ENCODE peak calls at places on chromosomes 2 and 18, in six cellular contexts. V is transverse colon, D is RWPE1, C is Panc1, A is nephron progenitor cell, E is epithelial cell of esophagus. Y is an unnamed sample.

GRCh38 chr2:156589381-156590079 is 153.4 kb downstream of the GPD2 start:
- DNase-seq in V (peak), D (peak), C (peak), A (no peak), E (peak), Y (no peak)

GRCh38 chr18:12393998-12394397 is 13.7 kb upstream of the PRELID3A start:
- DNase-seq in V (peak), D (no peak), C (no peak), A (no peak), E (peak), Y (no peak)

GRCh38 chr2:206086683-206087350 is 843 bp upstream of the INO80D start:
- DNase-seq in V (no peak), D (no peak), C (no peak), A (no peak), E (no peak), Y (no peak)

GRCh38 chr18:23077493-23078256 is 57.6 kb upstream of the CABLES1 start:
- DNase-seq in V (no peak), D (no peak), C (no peak), A (no peak), E (peak), Y (no peak)

GRCh38 chr18:9109523-9109922 is 7.0 kb downstream of the NDUFV2 start:
- DNase-seq in V (no peak), D (no peak), C (no peak), A (no peak), E (no peak), Y (no peak)

GRCh38 chr2:219399716-219400478 is 12.2 kb upstream of the DNPEP start:
- DNase-seq in V (no peak), D (no peak), C (no peak), A (no peak), E (no peak), Y (no peak)

GRCh38 chr18:8681196-8681595 is 24.2 kb upstream of the MTCL1 start:
- DNase-seq in V (no peak), D (no peak), C (no peak), A (no peak), E (no peak), Y (no peak)

GRCh38 chr2:224882291-224883171 is 159.7 kb downstream of the DOCK10 start:
- DNase-seq in V (no peak), D (peak), C (no peak), A (no peak), E (peak), Y (no peak)

GRCh38 chr2:235854276-235854675 is 313.9 kb downstream of the GBX2 start:
- DNase-seq in V (no peak), D (no peak), C (no peak), A (no peak), E (peak), Y (no peak)

GRCh38 chr2:134120718-134121630 is 132.9 kb upstream of the MGAT5 start:
- DNase-seq in V (peak), D (peak), C (no peak), A (peak), E (peak), Y (peak)

GRCh38 chr2:203583696-203584095 is 48.6 kb upstream of the RAPH1 start:
- DNase-seq in V (peak), D (peak), C (peak), A (no peak), E (peak), Y (no peak)

GRCh38 chr2:166916987-166917386 is 28.7 kb downstream of the XIRP2 start:
- DNase-seq in V (no peak), D (no peak), C (no peak), A (no peak), E (no peak), Y (no peak)

GRCh38 chr2:129849559-129850160 is 129.8 kb upstream of the RAB6C start:
- DNase-seq in V (no peak), D (peak), C (peak), A (peak), E (peak), Y (no peak)

GRCh38 chr2:211085056-211085680 is 528.8 kb downstream of the CPS1 start:
- DNase-seq in V (no peak), D (peak), C (peak), A (no peak), E (peak), Y (no peak)

GRCh38 chr2:18208956-18209355 is 330.5 kb downstream of the KCNS3 start:
- DNase-seq in V (no peak), D (no peak), C (no peak), A (no peak), E (no peak), Y (no peak)

GRCh38 chr2:101967826-101968498 is 23.8 kb upstream of the IL1R2 start:
- DNase-seq in V (no peak), D (no peak), C (no peak), A (no peak), E (no peak), Y (no peak)

GRCh38 chr18:51235011-51235789 is 37.7 kb upstream of the MEX3C start:
- DNase-seq in V (no peak), D (peak), C (no peak), A (no peak), E (peak), Y (peak)

GRCh38 chr2:232689152-232689910 is 7.8 kb upstream of the GIGYF2 start:
- DNase-seq in V (peak), D (no peak), C (no peak), A (no peak), E (no peak), Y (no peak)

GRCh38 chr2:34104601-34105000 is 505.5 kb upstream of the FAM98A start:
- DNase-seq in V (no peak), D (peak), C (peak), A (no peak), E (peak), Y (no peak)

GRCh38 chr18:56083097-56083865 is 495.3 kb upstream of the TCF4 start:
- DNase-seq in V (no peak), D (no peak), C (no peak), A (no peak), E (peak), Y (no peak)

GRCh38 chr2:86292571-86293515 is 44.6 kb downstream of the REEP1 start:
- DNase-seq in V (no peak), D (no peak), C (no peak), A (no peak), E (no peak), Y (no peak)

GRCh38 chr2:237923507-237924163 is 43.2 kb upstream of the UBE2F start:
- DNase-seq in V (peak), D (peak), C (peak), A (peak), E (peak), Y (peak)

GRCh38 chr2:201344663-201345366 is 12.3 kb downstream of the FLACC1 start:
- DNase-seq in V (no peak), D (peak), C (no peak), A (no peak), E (peak), Y (no peak)

GRCh38 chr2:201420442-201421113 is 30.7 kb downstream of the TRAK2 start:
- DNase-seq in V (no peak), D (peak), C (no peak), A (no peak), E (peak), Y (no peak)

GRCh38 chr2:231228974-231229373 is 30.5 kb downstream of the ARMC9 start:
- DNase-seq in V (no peak), D (no peak), C (no peak), A (no peak), E (no peak), Y (no peak)

GRCh38 chr2:227724394-227725039 is at the start of gene SCYGR6:
- DNase-seq in V (no peak), D (no peak), C (no peak), A (no peak), E (no peak), Y (peak)

GRCh38 chr2:73850009-73850408 is 21.2 kb downstream of the STAMBP start:
- DNase-seq in V (no peak), D (no peak), C (no peak), A (no peak), E (no peak), Y (peak)

GRCh38 chr18:76584414-76585310 is 89.6 kb upstream of the ZNF516 start:
- DNase-seq in V (no peak), D (no peak), C (no peak), A (no peak), E (no peak), Y (no peak)

GRCh38 chr2:127859712-127860085 is 1.7 kb upstream of the POLR2D start:
- DNase-seq in V (peak), D (peak), C (no peak), A (peak), E (peak), Y (peak)

GRCh38 chr18:68714356-68714706 is 577 bp downstream of the TMX3 start:
- DNase-seq in V (peak), D (no peak), C (no peak), A (peak), E (peak), Y (peak)

DNA sequence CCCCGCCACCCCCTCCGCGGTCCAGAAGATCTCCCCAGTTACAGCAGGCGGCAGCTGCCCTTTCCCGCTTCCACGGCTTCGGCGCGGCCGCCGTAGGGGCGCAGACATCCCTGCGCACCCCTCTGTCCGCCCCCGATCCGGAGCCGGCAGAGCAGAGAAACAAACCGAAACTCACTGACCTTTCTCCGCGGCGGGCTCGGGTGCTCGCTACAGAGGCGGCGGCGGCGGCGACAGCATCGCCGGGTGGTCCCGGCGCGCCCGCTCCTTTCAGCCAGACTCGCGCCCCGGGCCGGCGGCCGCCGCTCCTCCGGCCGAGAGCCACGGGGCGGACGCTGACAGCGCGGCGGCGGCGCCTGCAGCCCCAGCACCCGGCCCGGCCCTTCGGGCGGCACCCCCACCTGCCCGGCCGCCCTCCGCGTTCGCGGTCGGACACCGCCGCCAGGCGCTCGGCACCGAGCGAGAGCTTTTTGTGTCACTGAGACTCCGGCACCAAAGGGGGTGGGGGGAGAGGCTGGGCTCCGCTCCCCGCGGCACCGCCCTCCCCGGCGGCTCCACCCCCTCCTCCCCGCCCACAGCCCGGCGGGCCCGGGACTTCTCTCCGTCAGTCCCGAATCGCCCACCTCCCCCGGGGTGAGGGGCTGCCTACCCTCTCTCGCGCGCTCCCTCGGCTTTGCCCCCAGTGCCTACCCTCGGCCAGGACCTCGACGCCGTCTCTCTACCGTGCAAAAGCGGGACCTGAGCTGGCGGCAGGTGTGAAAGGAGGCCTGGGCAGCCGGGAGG is 1.4 kb upstream of the RNF152 start:
- DNase-seq in V (peak), D (peak), C (no peak), A (peak), E (peak), Y (peak)
- TF ChIP-seq CTCF in V (no peak), D (peak), C (no peak), A (no peak), E (peak), Y (no peak)

GRCh38 chr2:169662744-169663143 is 31.5 kb downstream of the CFAP210 start:
- DNase-seq in V (no peak), D (no peak), C (no peak), A (no peak), E (no peak), Y (no peak)

GRCh38 chr2:169659314-169659713 is 34.9 kb downstream of the CFAP210 start:
- DNase-seq in V (no peak), D (no peak), C (no peak), A (no peak), E (no peak), Y (no peak)

GRCh38 chr2:169656164-169656563 is 38.0 kb downstream of the CFAP210 start:
- DNase-seq in V (no peak), D (no peak), C (no peak), A (no peak), E (no peak), Y (no peak)

GRCh38 chr2:169661263-169661662 is 32.9 kb downstream of the CFAP210 start:
- DNase-seq in V (no peak), D (no peak), C (no peak), A (no peak), E (no peak), Y (peak)

DNA sequence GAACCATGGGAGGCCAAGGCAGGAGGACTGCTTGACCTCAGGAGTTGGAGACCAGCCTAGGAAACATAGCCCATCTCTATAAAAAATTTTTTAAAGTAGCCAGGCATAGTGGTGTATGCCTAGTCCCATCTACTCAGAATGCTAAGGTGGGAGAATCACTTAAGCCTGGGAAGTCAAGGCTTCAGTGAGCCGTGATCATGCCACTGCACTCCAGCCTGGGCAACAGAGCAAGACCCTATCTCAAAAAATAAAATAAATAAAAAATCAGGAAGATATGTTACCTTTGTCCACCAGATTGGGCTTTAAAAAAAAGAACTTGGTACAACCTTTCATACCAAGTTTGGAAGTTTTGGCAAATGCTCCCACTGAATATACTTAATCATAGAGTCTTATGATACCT is 35.3 kb downstream of the CFAP210 start:
- DNase-seq in V (no peak), D (no peak), C (no peak), A (no peak), E (no peak), Y (no peak)
- TF ChIP-seq CTCF in V (no peak), D (no peak), C (no peak), A (no peak), E (no peak), Y (no peak)

GRCh38 chr2:27242614-27242951 is 20.3 kb downstream of the SLC30A3 start:
- DNase-seq in V (no peak), D (no peak), C (no peak), A (no peak), E (no peak), Y (no peak)
- TF ChIP-seq CTCF in V (no peak), D (no peak), C (no peak), A (no peak), E (no peak), Y (no peak)

DNA sequence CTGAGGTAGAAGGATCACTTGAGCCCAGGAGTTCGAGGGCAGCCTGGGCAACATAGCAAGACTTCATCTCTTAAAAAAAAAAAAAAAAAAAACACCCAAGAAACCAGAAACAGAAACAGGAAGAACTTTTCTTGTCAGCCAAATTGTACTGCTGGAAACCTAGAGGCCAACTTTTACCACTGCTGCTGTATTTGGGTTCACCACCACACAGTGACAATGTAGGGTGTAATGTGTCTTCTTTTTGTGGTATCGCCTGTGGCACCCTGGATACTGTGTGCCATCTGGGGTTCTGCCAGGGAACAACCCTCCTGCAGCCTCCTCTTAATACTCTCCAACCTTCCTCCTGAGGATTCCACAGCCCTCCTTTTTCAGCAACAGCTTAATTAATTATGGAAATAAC is 72.6 kb downstream of the STK39 start:
- DNase-seq in V (no peak), D (no peak), C (no peak), A (no peak), E (no peak), Y (no peak)
- TF ChIP-seq CTCF in V (no peak), D (no peak), C (no peak), A (no peak), E (no peak), Y (no peak)

GRCh38 chr2:143601828-143602227 is 472.6 kb downstream of the ARHGAP15 start:
- DNase-seq in V (no peak), D (no peak), C (no peak), A (no peak), E (no peak), Y (no peak)

GRCh38 chr2:143604172-143604571 is 475.0 kb downstream of the ARHGAP15 start:
- DNase-seq in V (no peak), D (no peak), C (no peak), A (no peak), E (no peak), Y (no peak)

GRCh38 chr2:143603035-143603616 is 473.9 kb downstream of the ARHGAP15 start:
- DNase-seq in V (no peak), D (no peak), C (no peak), A (no peak), E (peak), Y (no peak)

GRCh38 chr2:143594745-143595144 is 465.5 kb downstream of the ARHGAP15 start:
- DNase-seq in V (no peak), D (no peak), C (no peak), A (no peak), E (no peak), Y (no peak)

DNA sequence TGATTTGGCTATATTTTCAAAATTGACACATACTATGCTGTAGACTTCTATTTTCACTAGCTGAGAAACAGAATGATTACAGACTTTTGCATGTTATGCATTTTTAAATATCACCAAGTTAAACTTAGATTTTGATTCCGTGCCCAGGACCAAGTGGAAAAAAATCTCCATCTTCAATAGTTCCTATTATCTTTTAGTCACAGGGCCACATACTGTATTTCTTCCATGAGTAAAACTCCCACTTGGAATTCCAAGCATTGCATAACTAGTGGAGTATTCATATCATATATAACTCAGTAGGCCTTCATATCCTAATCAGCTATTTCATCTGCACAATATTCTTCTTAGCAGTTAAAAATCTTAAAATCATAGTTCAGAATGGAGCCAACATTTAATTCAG is 470.9 kb downstream of the ARHGAP15 start:
- DNase-seq in V (no peak), D (no peak), C (no peak), A (no peak), E (no peak), Y (no peak)
- TF ChIP-seq CTCF in V (no peak), D (no peak), C (no peak), A (no peak), E (no peak), Y (no peak)

GRCh38 chr2:121076501-121076820 is 208.5 kb downstream of the TFCP2L1 start:
- DNase-seq in V (no peak), D (no peak), C (no peak), A (no peak), E (no peak), Y (no peak)
- TF ChIP-seq CTCF in V (no peak), D (no peak), C (no peak), A (no peak), E (no peak), Y (no peak)

GRCh38 chr2:105297211-105297610 is 32.3 kb downstream of the TGFBRAP1 start:
- DNase-seq in V (no peak), D (no peak), C (no peak), A (no peak), E (no peak), Y (no peak)

GRCh38 chr2:105294046-105294445 is 35.5 kb downstream of the TGFBRAP1 start:
- DNase-seq in V (no peak), D (no peak), C (no peak), A (no peak), E (peak), Y (no peak)

GRCh38 chr2:105291981-105292380 is 37.6 kb downstream of the TGFBRAP1 start:
- DNase-seq in V (no peak), D (no peak), C (no peak), A (no peak), E (no peak), Y (no peak)

GRCh38 chr2:105296017-105296611 is 33.4 kb downstream of the TGFBRAP1 start:
- DNase-seq in V (no peak), D (no peak), C (no peak), A (no peak), E (no peak), Y (no peak)

DNA sequence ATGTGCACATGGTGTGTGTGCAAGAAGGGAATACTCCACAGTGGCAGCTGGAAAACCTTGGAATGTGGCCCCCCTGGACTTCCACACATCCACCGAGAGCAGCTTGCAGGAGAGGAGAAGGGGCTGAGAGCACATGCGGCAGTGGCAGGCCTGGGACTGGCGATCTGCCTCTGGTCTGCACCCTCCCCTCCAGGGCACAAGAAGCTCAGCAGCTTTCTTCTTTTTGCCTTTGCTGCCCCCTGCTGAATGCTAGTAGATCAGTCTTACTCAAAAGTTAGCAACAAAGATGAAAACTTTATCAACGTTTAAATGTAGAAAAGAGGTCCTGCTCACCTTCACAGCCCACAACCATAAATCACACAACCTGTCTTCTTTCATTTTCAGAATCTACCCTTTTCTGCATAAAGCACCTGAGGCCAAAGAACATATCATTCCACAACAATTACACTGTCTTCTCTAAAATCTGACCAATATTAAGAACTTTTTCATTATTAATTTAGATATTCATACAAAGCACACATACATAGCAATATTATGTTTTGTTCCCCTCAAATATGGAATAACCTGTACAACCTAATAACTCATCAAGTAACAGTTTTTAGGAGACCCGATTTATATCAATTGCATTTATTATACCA is 34.6 kb downstream of the TGFBRAP1 start:
- DNase-seq in V (no peak), D (peak), C (peak), A (peak), E (peak), Y (peak)
- TF ChIP-seq CTCF in V (no peak), D (peak), C (peak), A (peak), E (peak), Y (peak)

Y was measured in glutamatergic neuron.